ENCODE peak calls at places on chromosome 20, in eight cellular contexts. One of them, this sample, is unnamed.

GRCh38 chr20:1440024-1440423 is 26.6 kb downstream of the NSFL1C start:
- DNase-seq in anterior cingulate cortex: no peak
- DNase-seq in T-helper 1 cell: no peak
- DNase-seq in WTC11: peak
- DNase-seq in GM10248: no peak
- DNase-seq in mucosa of gallbladder: no peak
- DNase-seq in amniotic stem cell: no peak
- DNase-seq in nucleus accumbens: no peak
- DNase-seq in this sample: no peak

GRCh38 chr20:53291548-53291947 is 302.1 kb downstream of the ZNF217 start:
- DNase-seq in anterior cingulate cortex: no peak
- DNase-seq in T-helper 1 cell: no peak
- DNase-seq in WTC11: peak
- DNase-seq in GM10248: no peak
- DNase-seq in mucosa of gallbladder: no peak
- DNase-seq in amniotic stem cell: no peak
- DNase-seq in nucleus accumbens: no peak
- DNase-seq in this sample: no peak

GRCh38 chr20:2768632-2769015 is 31.8 kb downstream of the CPXM1 start:
- DNase-seq in anterior cingulate cortex: no peak
- DNase-seq in T-helper 1 cell: no peak
- DNase-seq in WTC11: no peak
- DNase-seq in GM10248: no peak
- DNase-seq in mucosa of gallbladder: no peak
- DNase-seq in amniotic stem cell: no peak
- DNase-seq in nucleus accumbens: no peak
- DNase-seq in this sample: no peak

GRCh38 chr20:9555781-9556180 is 41.4 kb downstream of the LAMP5 start:
- DNase-seq in anterior cingulate cortex: no peak
- DNase-seq in T-helper 1 cell: no peak
- DNase-seq in WTC11: no peak
- DNase-seq in GM10248: no peak
- DNase-seq in mucosa of gallbladder: no peak
- DNase-seq in amniotic stem cell: no peak
- DNase-seq in nucleus accumbens: no peak
- DNase-seq in this sample: no peak

GRCh38 chr20:63232235-63233060 is 3.3 kb upstream of the BIRC7 start:
- DNase-seq in anterior cingulate cortex: no peak
- DNase-seq in T-helper 1 cell: no peak
- DNase-seq in WTC11: no peak
- DNase-seq in GM10248: no peak
- DNase-seq in mucosa of gallbladder: no peak
- DNase-seq in amniotic stem cell: peak
- DNase-seq in nucleus accumbens: no peak
- DNase-seq in this sample: no peak

GRCh38 chr20:36306557-36307411 is 645 bp downstream of the DLGAP4 start:
- DNase-seq in anterior cingulate cortex: no peak
- DNase-seq in T-helper 1 cell: no peak
- DNase-seq in WTC11: no peak
- DNase-seq in GM10248: no peak
- DNase-seq in mucosa of gallbladder: no peak
- DNase-seq in amniotic stem cell: no peak
- DNase-seq in nucleus accumbens: no peak
- DNase-seq in this sample: no peak

GRCh38 chr20:8215516-8215915 is 83.5 kb downstream of the PLCB1 start:
- DNase-seq in anterior cingulate cortex: no peak
- DNase-seq in T-helper 1 cell: no peak
- DNase-seq in WTC11: no peak
- DNase-seq in GM10248: no peak
- DNase-seq in mucosa of gallbladder: no peak
- DNase-seq in amniotic stem cell: no peak
- DNase-seq in nucleus accumbens: no peak
- DNase-seq in this sample: no peak

GRCh38 chr20:54103067-54103761 is 32.8 kb upstream of the BCAS1 start:
- DNase-seq in anterior cingulate cortex: peak
- DNase-seq in T-helper 1 cell: peak
- DNase-seq in WTC11: peak
- DNase-seq in GM10248: peak
- DNase-seq in mucosa of gallbladder: peak
- DNase-seq in amniotic stem cell: peak
- DNase-seq in nucleus accumbens: peak
- DNase-seq in this sample: peak

GRCh38 chr20:7459123-7459522 is 481.1 kb downstream of the HAO1 start:
- DNase-seq in anterior cingulate cortex: no peak
- DNase-seq in T-helper 1 cell: no peak
- DNase-seq in WTC11: no peak
- DNase-seq in GM10248: no peak
- DNase-seq in mucosa of gallbladder: no peak
- DNase-seq in amniotic stem cell: no peak
- DNase-seq in nucleus accumbens: no peak
- DNase-seq in this sample: no peak

GRCh38 chr20:39990692-39991091 is 698.3 kb downstream of the MAFB start:
- DNase-seq in anterior cingulate cortex: no peak
- DNase-seq in T-helper 1 cell: no peak
- DNase-seq in WTC11: no peak
- DNase-seq in GM10248: no peak
- DNase-seq in mucosa of gallbladder: no peak
- DNase-seq in amniotic stem cell: no peak
- DNase-seq in nucleus accumbens: no peak
- DNase-seq in this sample: no peak

GRCh38 chr20:59144179-59144830 is 19.3 kb upstream of the ZNF831 start:
- DNase-seq in anterior cingulate cortex: no peak
- DNase-seq in T-helper 1 cell: no peak
- DNase-seq in WTC11: no peak
- DNase-seq in GM10248: no peak
- DNase-seq in mucosa of gallbladder: no peak
- DNase-seq in amniotic stem cell: no peak
- DNase-seq in nucleus accumbens: no peak
- DNase-seq in this sample: no peak

GRCh38 chr20:43983359-43983758 is 68.7 kb downstream of the TOX2 start:
- DNase-seq in anterior cingulate cortex: no peak
- DNase-seq in T-helper 1 cell: no peak
- DNase-seq in WTC11: peak
- DNase-seq in GM10248: no peak
- DNase-seq in mucosa of gallbladder: no peak
- DNase-seq in amniotic stem cell: no peak
- DNase-seq in nucleus accumbens: no peak
- DNase-seq in this sample: no peak

GRCh38 chr20:61919239-61919638 is 146.4 kb downstream of the TAF4 start:
- DNase-seq in anterior cingulate cortex: no peak
- DNase-seq in T-helper 1 cell: no peak
- DNase-seq in WTC11: no peak
- DNase-seq in GM10248: no peak
- DNase-seq in mucosa of gallbladder: no peak
- DNase-seq in amniotic stem cell: no peak
- DNase-seq in nucleus accumbens: no peak
- DNase-seq in this sample: no peak

GRCh38 chr20:7285918-7286556 is 518.6 kb downstream of the BMP2 start:
- DNase-seq in anterior cingulate cortex: peak
- DNase-seq in T-helper 1 cell: no peak
- DNase-seq in WTC11: peak
- DNase-seq in GM10248: peak
- DNase-seq in mucosa of gallbladder: peak
- DNase-seq in amniotic stem cell: peak
- DNase-seq in nucleus accumbens: peak
- DNase-seq in this sample: no peak

GRCh38 chr20:47205577-47206123 is 150.8 kb downstream of the ZMYND8 start:
- DNase-seq in anterior cingulate cortex: no peak
- DNase-seq in T-helper 1 cell: no peak
- DNase-seq in WTC11: peak
- DNase-seq in GM10248: peak
- DNase-seq in mucosa of gallbladder: peak
- DNase-seq in amniotic stem cell: peak
- DNase-seq in nucleus accumbens: peak
- DNase-seq in this sample: no peak

GRCh38 chr20:10362674-10363073 is 71.3 kb downstream of the MKKS start:
- DNase-seq in anterior cingulate cortex: no peak
- DNase-seq in T-helper 1 cell: no peak
- DNase-seq in WTC11: no peak
- DNase-seq in GM10248: no peak
- DNase-seq in mucosa of gallbladder: no peak
- DNase-seq in amniotic stem cell: no peak
- DNase-seq in nucleus accumbens: no peak
- DNase-seq in this sample: no peak